ENCODE peak calls at places on chromosomes 13 and 19, in eight cellular contexts. One of them, this sample, is unnamed.

GRCh38 chr13:63337041-63337440 is 1921.4 kb upstream of the PCDH20 start:
- DNase-seq in thoracic aorta: no peak
- DNase-seq in IMR-90: no peak
- DNase-seq in colonic mucosa: no peak
- DNase-seq in GM06990: no peak
- DNase-seq in AG09309: no peak
- DNase-seq in NB4: no peak
- DNase-seq in breast epithelium: no peak
- DNase-seq in this sample: no peak

GRCh38 chr19:44684892-44685847 is 13.8 kb upstream of the CEACAM16 start:
- DNase-seq in GM06990: no peak
- DNase-seq in NB4: peak
- DNase-seq in breast epithelium: no peak
- DNase-seq in thoracic aorta: peak
- DNase-seq in AG09309: peak
- DNase-seq in colonic mucosa: no peak
- DNase-seq in IMR-90: peak
- DNase-seq in this sample: peak

GRCh38 chr19:15280915-15281683 is 48.9 kb upstream of the EPHX3 start:
- DNase-seq in AG09309: peak
- DNase-seq in colonic mucosa: peak
- DNase-seq in GM06990: no peak
- DNase-seq in breast epithelium: peak
- DNase-seq in NB4: no peak
- DNase-seq in thoracic aorta: no peak
- DNase-seq in IMR-90: peak
- DNase-seq in this sample: peak

GRCh38 chr19:15454371-15454800 is 4.6 kb upstream of the WIZ start:
- DNase-seq in NB4: no peak
- DNase-seq in colonic mucosa: no peak
- DNase-seq in AG09309: no peak
- DNase-seq in thoracic aorta: no peak
- DNase-seq in GM06990: no peak
- DNase-seq in IMR-90: no peak
- DNase-seq in breast epithelium: no peak
- DNase-seq in this sample: no peak

GRCh38 chr13:113907637-113908617 is 44.1 kb upstream of the GAS6 start:
- DNase-seq in breast epithelium: peak
- DNase-seq in colonic mucosa: peak
- DNase-seq in thoracic aorta: no peak
- DNase-seq in IMR-90: peak
- DNase-seq in AG09309: peak
- DNase-seq in NB4: no peak
- DNase-seq in GM06990: no peak
- DNase-seq in this sample: peak

GRCh38 chr19:44050740-44051653 is 839 bp upstream of the ZNF223 start:
- DNase-seq in IMR-90: no peak
- DNase-seq in GM06990: no peak
- DNase-seq in colonic mucosa: peak
- DNase-seq in thoracic aorta: no peak
- DNase-seq in AG09309: no peak
- DNase-seq in NB4: no peak
- DNase-seq in breast epithelium: no peak
- DNase-seq in this sample: no peak

GRCh38 chr13:102703721-102704035 is 8.8 kb upstream of the METTL21C start:
- DNase-seq in breast epithelium: no peak
- DNase-seq in thoracic aorta: no peak
- DNase-seq in colonic mucosa: no peak
- DNase-seq in AG09309: no peak
- DNase-seq in NB4: no peak
- DNase-seq in GM06990: no peak
- DNase-seq in IMR-90: no peak
- DNase-seq in this sample: no peak

GRCh38 chr13:49308104-49308875 is 60.6 kb downstream of the CDADC1 start:
- DNase-seq in IMR-90: peak
- DNase-seq in colonic mucosa: peak
- DNase-seq in AG09309: no peak
- DNase-seq in thoracic aorta: peak
- DNase-seq in breast epithelium: peak
- DNase-seq in GM06990: no peak
- DNase-seq in NB4: no peak
- DNase-seq in this sample: peak

GRCh38 chr19:52665529-52665928 is 27.4 kb upstream of the ZNF83 start:
- DNase-seq in colonic mucosa: no peak
- DNase-seq in GM06990: no peak
- DNase-seq in NB4: no peak
- DNase-seq in AG09309: no peak
- DNase-seq in IMR-90: peak
- DNase-seq in thoracic aorta: no peak
- DNase-seq in breast epithelium: no peak
- DNase-seq in this sample: peak

GRCh38 chr19:2610637-2611482 is 91.6 kb downstream of the GNG7 start:
- DNase-seq in breast epithelium: peak
- DNase-seq in AG09309: peak
- DNase-seq in GM06990: peak
- DNase-seq in colonic mucosa: peak
- DNase-seq in thoracic aorta: peak
- DNase-seq in NB4: peak
- DNase-seq in IMR-90: peak
- DNase-seq in this sample: peak

GRCh38 chr19:16226878-16227836 is 29.4 kb downstream of the AP1M1 start:
- DNase-seq in NB4: no peak
- DNase-seq in AG09309: no peak
- DNase-seq in breast epithelium: no peak
- DNase-seq in colonic mucosa: no peak
- DNase-seq in GM06990: no peak
- DNase-seq in IMR-90: no peak
- DNase-seq in thoracic aorta: no peak
- DNase-seq in this sample: no peak

GRCh38 chr19:57620673-57621348 is 6.8 kb downstream of the ZNF134 start:
- DNase-seq in AG09309: no peak
- DNase-seq in IMR-90: peak
- DNase-seq in NB4: peak
- DNase-seq in GM06990: no peak
- DNase-seq in thoracic aorta: no peak
- DNase-seq in colonic mucosa: no peak
- DNase-seq in breast epithelium: no peak
- DNase-seq in this sample: peak

GRCh38 chr13:43123856-43124255 is 100.5 kb downstream of the DNAJC15 start:
- DNase-seq in IMR-90: no peak
- DNase-seq in AG09309: no peak
- DNase-seq in colonic mucosa: no peak
- DNase-seq in thoracic aorta: no peak
- DNase-seq in GM06990: no peak
- DNase-seq in breast epithelium: no peak
- DNase-seq in NB4: no peak
- DNase-seq in this sample: no peak

GRCh38 chr13:97408938-97409337 is 25.0 kb upstream of the RAP2A start:
- DNase-seq in NB4: no peak
- DNase-seq in breast epithelium: no peak
- DNase-seq in GM06990: no peak
- DNase-seq in IMR-90: no peak
- DNase-seq in AG09309: no peak
- DNase-seq in thoracic aorta: no peak
- DNase-seq in colonic mucosa: no peak
- DNase-seq in this sample: no peak

GRCh38 chr13:51590966-51591627 is 6.8 kb downstream of the WDFY2 start:
- DNase-seq in GM06990: no peak
- DNase-seq in breast epithelium: no peak
- DNase-seq in IMR-90: peak
- DNase-seq in colonic mucosa: no peak
- DNase-seq in NB4: peak
- DNase-seq in AG09309: peak
- DNase-seq in thoracic aorta: no peak
- DNase-seq in this sample: peak

GRCh38 chr13:110218601-110219201 is 88.3 kb downstream of the COL4A1 start:
- DNase-seq in colonic mucosa: no peak
- DNase-seq in GM06990: no peak
- DNase-seq in NB4: no peak
- DNase-seq in IMR-90: no peak
- DNase-seq in thoracic aorta: no peak
- DNase-seq in breast epithelium: no peak
- DNase-seq in AG09309: no peak
- DNase-seq in this sample: no peak

GRCh38 chr19:35084078-35084762 is 31.4 kb upstream of the FXYD3 start:
- DNase-seq in AG09309: no peak
- DNase-seq in NB4: no peak
- DNase-seq in GM06990: no peak
- DNase-seq in IMR-90: no peak
- DNase-seq in breast epithelium: no peak
- DNase-seq in colonic mucosa: no peak
- DNase-seq in thoracic aorta: no peak
- DNase-seq in this sample: no peak

GRCh38 chr13:25217023-25217909 is 45.2 kb upstream of the AMER2 start:
- DNase-seq in IMR-90: peak
- DNase-seq in colonic mucosa: no peak
- DNase-seq in thoracic aorta: no peak
- DNase-seq in GM06990: no peak
- DNase-seq in NB4: no peak
- DNase-seq in breast epithelium: no peak
- DNase-seq in AG09309: no peak
- DNase-seq in this sample: peak

GRCh38 chr13:102913924-102914628 is 68.2 kb downstream of the ERCC5 start:
- DNase-seq in colonic mucosa: no peak
- DNase-seq in IMR-90: peak
- DNase-seq in AG09309: no peak
- DNase-seq in GM06990: no peak
- DNase-seq in thoracic aorta: no peak
- DNase-seq in NB4: no peak
- DNase-seq in breast epithelium: peak
- DNase-seq in this sample: peak

GRCh38 chr13:95207769-95208366 is 93.4 kb downstream of the ABCC4 start:
- DNase-seq in breast epithelium: no peak
- DNase-seq in NB4: no peak
- DNase-seq in IMR-90: no peak
- DNase-seq in AG09309: no peak
- DNase-seq in thoracic aorta: no peak
- DNase-seq in colonic mucosa: no peak
- DNase-seq in GM06990: peak
- DNase-seq in this sample: no peak

GRCh38 chr19:11578342-11579142 is 1.1 kb upstream of the ACP5 start:
- DNase-seq in AG09309: no peak
- DNase-seq in colonic mucosa: peak
- DNase-seq in breast epithelium: peak
- DNase-seq in GM06990: peak
- DNase-seq in thoracic aorta: no peak
- DNase-seq in NB4: peak
- DNase-seq in IMR-90: no peak
- DNase-seq in this sample: no peak

GRCh38 chr13:28533049-28533436 is 38.1 kb upstream of the FLT1 start:
- DNase-seq in breast epithelium: no peak
- DNase-seq in NB4: no peak
- DNase-seq in GM06990: no peak
- DNase-seq in colonic mucosa: no peak
- DNase-seq in AG09309: no peak
- DNase-seq in thoracic aorta: no peak
- DNase-seq in IMR-90: no peak
- DNase-seq in this sample: no peak
- TF ChIP-seq CTCF in breast epithelium: no peak
- TF ChIP-seq CTCF in NB4: no peak
- TF ChIP-seq CTCF in GM06990: no peak
- TF ChIP-seq CTCF in colonic mucosa: no peak
- TF ChIP-seq CTCF in AG09309: no peak
- TF ChIP-seq CTCF in thoracic aorta: no peak
- TF ChIP-seq CTCF in IMR-90: no peak
- TF ChIP-seq CTCF in this sample: no peak

GRCh38 chr19:45793178-45793564 is 526 bp upstream of the DMWD start:
- DNase-seq in thoracic aorta: no peak
- DNase-seq in AG09309: no peak
- DNase-seq in GM06990: no peak
- DNase-seq in colonic mucosa: no peak
- DNase-seq in IMR-90: no peak
- DNase-seq in breast epithelium: no peak
- DNase-seq in NB4: no peak
- DNase-seq in this sample: no peak

GRCh38 chr19:45791744-45792481 is 732 bp downstream of the DMWD start:
- DNase-seq in thoracic aorta: no peak
- DNase-seq in GM06990: no peak
- DNase-seq in IMR-90: no peak
- DNase-seq in colonic mucosa: no peak
- DNase-seq in AG09309: no peak
- DNase-seq in NB4: no peak
- DNase-seq in breast epithelium: no peak
- DNase-seq in this sample: no peak

GRCh38 chr19:45792482-45793177 is at the start of gene DMWD:
- DNase-seq in NB4: peak
- DNase-seq in thoracic aorta: peak
- DNase-seq in colonic mucosa: peak
- DNase-seq in GM06990: peak
- DNase-seq in IMR-90: peak
- DNase-seq in breast epithelium: peak
- DNase-seq in AG09309: peak
- DNase-seq in this sample: peak

GRCh38 chr19:45789035-45789786 is 3.4 kb downstream of the DMWD start:
- DNase-seq in thoracic aorta: no peak
- DNase-seq in colonic mucosa: no peak
- DNase-seq in NB4: no peak
- DNase-seq in breast epithelium: no peak
- DNase-seq in AG09309: no peak
- DNase-seq in GM06990: no peak
- DNase-seq in IMR-90: no peak
- DNase-seq in this sample: no peak

GRCh38 chr19:45790942-45791341 is 1.7 kb downstream of the DMWD start:
- DNase-seq in NB4: peak
- DNase-seq in IMR-90: no peak
- DNase-seq in breast epithelium: no peak
- DNase-seq in GM06990: peak
- DNase-seq in thoracic aorta: no peak
- DNase-seq in colonic mucosa: no peak
- DNase-seq in AG09309: no peak
- DNase-seq in this sample: no peak
- H3K4me3 ChIP-seq in NB4: no peak
- H3K4me3 ChIP-seq in IMR-90: no peak
- H3K4me3 ChIP-seq in breast epithelium: no peak
- H3K4me3 ChIP-seq in GM06990: peak
- H3K4me3 ChIP-seq in thoracic aorta: no peak
- H3K4me3 ChIP-seq in colonic mucosa: no peak
- H3K4me3 ChIP-seq in AG09309: peak
- H3K4me3 ChIP-seq in this sample: peak

DNA sequence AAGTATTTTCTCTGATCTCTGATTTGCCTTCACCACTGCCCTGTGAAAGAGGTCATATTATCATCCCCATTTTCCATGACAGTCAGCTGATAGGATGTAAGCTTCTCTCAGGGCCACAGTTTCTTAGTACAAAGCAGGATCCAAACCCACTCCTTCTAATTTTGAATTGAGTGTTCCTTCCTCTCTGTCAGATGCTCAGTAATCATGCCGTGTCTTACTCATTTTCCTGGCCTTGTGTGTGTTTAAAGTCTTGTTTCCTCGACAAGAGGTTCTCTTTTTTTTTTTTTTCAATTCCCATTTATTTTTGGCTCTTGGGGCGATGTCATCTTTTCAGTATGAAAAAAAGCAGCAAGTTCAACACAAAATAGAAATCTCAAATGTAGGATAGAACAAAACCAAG is 72.3 kb downstream of the NAA16 start:
- DNase-seq in NB4: no peak
- DNase-seq in colonic mucosa: no peak
- DNase-seq in AG09309: no peak
- DNase-seq in thoracic aorta: no peak
- DNase-seq in breast epithelium: no peak
- DNase-seq in GM06990: no peak
- DNase-seq in IMR-90: peak
- DNase-seq in this sample: no peak
- TF ChIP-seq CTCF in NB4: no peak
- TF ChIP-seq CTCF in colonic mucosa: no peak
- TF ChIP-seq CTCF in AG09309: no peak
- TF ChIP-seq CTCF in thoracic aorta: no peak
- TF ChIP-seq CTCF in breast epithelium: no peak
- TF ChIP-seq CTCF in GM06990: no peak
- TF ChIP-seq CTCF in IMR-90: no peak
- TF ChIP-seq CTCF in this sample: no peak

GRCh38 chr13:99356216-99357089 is 49.3 kb upstream of the GPR183 start:
- DNase-seq in GM06990: peak
- DNase-seq in colonic mucosa: no peak
- DNase-seq in AG09309: peak
- DNase-seq in thoracic aorta: no peak
- DNase-seq in breast epithelium: no peak
- DNase-seq in IMR-90: peak
- DNase-seq in NB4: no peak
- DNase-seq in this sample: peak
- H3K4me3 ChIP-seq in GM06990: no peak
- H3K4me3 ChIP-seq in colonic mucosa: no peak
- H3K4me3 ChIP-seq in AG09309: no peak
- H3K4me3 ChIP-seq in thoracic aorta: peak
- H3K4me3 ChIP-seq in breast epithelium: peak
- H3K4me3 ChIP-seq in IMR-90: peak
- H3K4me3 ChIP-seq in NB4: no peak
- H3K4me3 ChIP-seq in this sample: no peak